ENCODE peak calls at places on chromosomes 13 and 19, in seven cellular contexts. C is right lobe of liver, M is left ventricle myocardium inferior, X is stomach, U is tibial nerve, F is psoas muscle, T is A549. P is an unnamed sample.

GRCh38 chr19:6373096-6373812 is 660 bp downstream of the ALKBH7 start:
- DNase-seq in U (peak; percentile 98), F (peak; percentile 99), T (peak; percentile 97), X (peak; percentile 99), C (peak; percentile 99), M (peak; percentile 99), P (peak; percentile 99)

GRCh38 chr13:27168870-27169525 is 2.6 kb downstream of the USP12 start:
- DNase-seq in T (no peak), F (no peak), U (no peak), C (no peak), X (no peak), M (no peak), P (no peak)

GRCh38 chr19:46824887-46825730 is 25.5 kb downstream of the AP2S1 start:
- DNase-seq in T (peak; percentile 41), M (no peak), U (no peak), F (no peak), C (no peak), X (no peak), P (no peak)

GRCh38 chr13:44732503-44733098 is 156.5 kb upstream of the TSC22D1 start:
- DNase-seq in F (peak; percentile 56), X (peak; percentile 71), C (no peak), T (no peak), U (no peak), M (no peak), P (no peak)

GRCh38 chr13:25744176-25744575 is 307.6 kb downstream of the SHISA2 start:
- DNase-seq in U (no peak), X (no peak), T (no peak), M (no peak), C (no peak), F (no peak), P (no peak)

GRCh38 chr13:24274452-24274971 is 34.9 kb upstream of the C1QTNF9 start:
- DNase-seq in T (no peak), X (peak; percentile 40), U (no peak), F (no peak), M (peak; percentile 62), C (no peak), P (no peak)

GRCh38 chr19:12779162-12779993 is 4.0 kb upstream of the HOOK2 start:
- DNase-seq in X (no peak), F (peak; percentile 75), C (no peak), M (peak; percentile 73), T (peak; percentile 62), U (no peak), P (peak; percentile 82)

GRCh38 chr19:56838930-56839664 is 1.4 kb downstream of the PEG3 start:
- DNase-seq in M (peak; percentile 96), X (peak; percentile 69), T (peak; percentile 11), C (peak; percentile 98), U (peak; percentile 99), F (peak; percentile 97), P (peak; percentile 100)

GRCh38 chr13:107365466-107366215 is 797.7 kb upstream of the ARGLU1 start:
- DNase-seq in T (no peak), C (no peak), X (no peak), U (no peak), F (no peak), M (no peak), P (no peak)

GRCh38 chr13:113420833-113421600 is 32.3 kb downstream of the ADPRHL1 start:
- DNase-seq in U (no peak), F (no peak), T (no peak), C (peak; percentile 47), M (no peak), X (no peak), P (no peak)

GRCh38 chr19:31976775-31977536 is 368.5 kb upstream of the ZNF507 start:
- DNase-seq in M (no peak), T (no peak), X (no peak), U (no peak), F (no peak), C (no peak), P (no peak)

GRCh38 chr19:44930088-44930487 is 11.9 kb upstream of the APOC4 start:
- DNase-seq in M (no peak), C (no peak), X (no peak), U (no peak), T (no peak), F (no peak), P (no peak)

GRCh38 chr13:64925727-64926126 is 2304.4 kb downstream of the PCDH9 start:
- DNase-seq in F (no peak), X (no peak), T (no peak), M (no peak), U (no peak), C (no peak), P (no peak)

GRCh38 chr13:42102961-42103688 is 54.7 kb downstream of the DGKH start:
- DNase-seq in C (no peak), M (no peak), X (no peak), U (no peak), T (no peak), F (no peak), P (no peak)

GRCh38 chr19:40542197-40542859 is 34.3 kb upstream of the SHKBP1 start:
- DNase-seq in F (peak; percentile 37), M (peak; percentile 86), U (no peak), C (no peak), T (no peak), X (peak; percentile 32), P (peak; percentile 48)

GRCh38 chr19:11551603-11552235 is 7.3 kb downstream of the ELOF1 start:
- DNase-seq in U (no peak), M (no peak), F (peak; percentile 21), X (no peak), T (no peak), C (no peak), P (peak; percentile 87)

GRCh38 chr13:28849441-28849840 is 29.3 kb downstream of the MTUS2 start:
- DNase-seq in M (no peak), X (no peak), C (no peak), U (no peak), F (no peak), T (no peak), P (no peak)

GRCh38 chr19:15448778-15449619 is 757 bp downstream of the WIZ start:
- DNase-seq in C (peak; percentile 63), U (no peak), T (peak; percentile 52), M (no peak), F (no peak), X (no peak), P (no peak)

GRCh38 chr13:76316998-76317527 is 569.1 kb downstream of the KCTD12 start:
- DNase-seq in X (no peak), U (no peak), C (no peak), T (no peak), M (no peak), F (no peak), P (no peak)

GRCh38 chr13:102141625-102142472 is 260.0 kb downstream of the FGF14 start:
- DNase-seq in M (no peak), C (no peak), U (no peak), X (no peak), T (peak; percentile 4), F (no peak), P (no peak)

GRCh38 chr19:6677924-6678689 is 8.1 kb upstream of the TNFSF14 start:
- DNase-seq in U (no peak), T (peak; percentile 18), X (no peak), M (no peak), F (no peak), C (peak; percentile 80), P (no peak)

GRCh38 chr19:52516191-52516590 is 11.3 kb upstream of the ZNF808 start:
- DNase-seq in U (no peak), T (no peak), C (no peak), X (no peak), F (no peak), M (no peak), P (no peak)

GRCh38 chr19:52524086-52524485 is 3.4 kb upstream of the ZNF808 start:
- DNase-seq in U (no peak), F (no peak), T (no peak), X (no peak), C (no peak), M (no peak), P (no peak)

GRCh38 chr19:52520013-52520412 is 7.5 kb upstream of the ZNF808 start:
- DNase-seq in C (no peak), U (no peak), X (no peak), F (no peak), T (no peak), M (no peak), P (no peak)

GRCh38 chr19:52522555-52522954 is 4.9 kb upstream of the ZNF808 start:
- DNase-seq in T (no peak), F (no peak), U (no peak), M (no peak), X (no peak), C (no peak), P (no peak)

DNA sequence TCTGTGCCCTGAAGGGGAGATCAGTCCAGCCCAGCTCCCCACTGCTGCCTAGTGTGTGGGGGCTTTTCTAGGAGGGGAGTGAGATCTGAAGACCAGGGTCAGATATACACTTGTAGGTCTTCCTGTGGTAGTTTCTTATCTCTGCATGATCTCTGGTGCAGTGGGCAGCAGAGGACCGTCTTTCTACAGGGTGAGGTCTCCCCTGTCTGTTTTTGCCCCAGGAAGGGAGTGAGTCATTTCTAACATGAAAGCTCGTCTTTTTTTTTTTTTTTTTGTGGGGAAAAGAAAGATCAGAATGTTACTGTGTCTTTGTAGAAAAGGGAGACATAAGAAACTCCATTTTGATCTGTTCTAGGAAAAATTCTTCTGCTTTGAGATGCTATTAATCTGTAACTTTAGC is 8.8 kb upstream of the ZNF808 start:
- DNase-seq in C (no peak), T (no peak), F (no peak), M (no peak), U (no peak), X (no peak), P (no peak)
- H3K27ac ChIP-seq in C (no peak overlapping the region), T (no peak overlapping the region), F (no peak overlapping the region), M (no peak overlapping the region), U (no peak overlapping the region), X (no peak overlapping the region), P (no peak overlapping the region)

GRCh38 chr19:49893135-49893534 is 3.6 kb downstream of the IL4I1 start:
- DNase-seq in T (no peak), X (no peak), C (no peak), M (no peak), F (no peak), U (no peak), P (no peak)
- H3K4me1 ChIP-seq in T (peaks cover 18% of the 10 kb centered on the region), X (peaks cover 34% of the 10 kb centered on the region), C (no peaks in the 10 kb centered on the region), M (peaks cover 27% of the 10 kb centered on the region), F (peaks cover 9% of the 10 kb centered on the region), U (peaks cover 12% of the 10 kb centered on the region), P (peaks cover 9% of the 10 kb centered on the region)

GRCh38 chr19:28608292-28608691 is 604.7 kb downstream of the UQCRFS1 start:
- DNase-seq in X (no peak), M (no peak), U (no peak), C (no peak), F (no peak), T (no peak), P (no peak)

GRCh38 chr19:28609944-28610343 is 603.0 kb downstream of the UQCRFS1 start:
- DNase-seq in M (no peak), U (no peak), C (no peak), X (no peak), F (no peak), T (no peak), P (no peak)

GRCh38 chr19:28612275-28612769 is 600.6 kb downstream of the UQCRFS1 start:
- DNase-seq in F (no peak), C (no peak), U (no peak), X (no peak), T (no peak), M (no peak), P (no peak)

GRCh38 chr19:28609091-28609755 is 603.7 kb downstream of the UQCRFS1 start:
- DNase-seq in C (no peak), T (no peak), M (no peak), U (no peak), X (no peak), F (no peak), P (no peak)

GRCh38 chr19:28610731-28611130 is 602.2 kb downstream of the UQCRFS1 start:
- DNase-seq in U (no peak), F (no peak), C (no peak), M (no peak), T (no peak), X (no peak), P (no peak)
- H3K27ac ChIP-seq in U (no peak overlapping the region), F (no peak overlapping the region), C (no peak overlapping the region), M (no peak overlapping the region), T (no peak overlapping the region), X (no peak overlapping the region), P (no peak overlapping the region)

GRCh38 chr19:16836115-16836905 is 7.1 kb downstream of the SIN3B start:
- DNase-seq in T (no peak), M (no peak), X (no peak), F (no peak), C (no peak), U (no peak), P (no peak)
- H3K4me1 ChIP-seq in T (no peaks in the 10 kb centered on the region), M (peaks cover 20% of the 10 kb centered on the region), X (peaks cover 15% of the 10 kb centered on the region), F (no peaks in the 10 kb centered on the region), C (no peaks in the 10 kb centered on the region), U (no peaks in the 10 kb centered on the region), P (peaks cover 11% of the 10 kb centered on the region)